ENCODE peak calls at places on chromosomes 1 and 21, in eight cellular contexts. F is activated T-cell treated with anti-CD3 and anti-CD28 coated beads for 24 hours, Z is cortex of kidney, E is pons, B is HT-29, D is nephron progenitor cell, W is GM13976, M is cardiac muscle cell. J is an unnamed sample.

GRCh38 chr1:35185200-35185599 is 7.7 kb downstream of the SFPQ start:
- DNase-seq in F (no peak), Z (no peak), E (no peak), B (no peak), D (no peak), W (no peak), M (no peak), J (no peak)

GRCh38 chr1:230077011-230077410 is 10.0 kb downstream of the GALNT2 start:
- DNase-seq in F (no peak), Z (no peak), E (no peak), B (no peak), D (no peak), W (no peak), M (no peak), J (no peak)

GRCh38 chr21:41781047-41781405 is 14.2 kb upstream of the RIPK4 start:
- DNase-seq in F (no peak), Z (no peak), E (no peak), B (no peak), D (no peak), W (no peak), M (no peak), J (no peak)

GRCh38 chr1:44408181-44409018 is 3.3 kb downstream of the RNF220 start:
- DNase-seq in F (no peak), Z (no peak), E (no peak), B (no peak), D (peak; percentile 60), W (no peak), M (peak; percentile 54), J (peak; percentile 39)

GRCh38 chr1:63524166-63524565 is 841 bp downstream of the EFCAB7 start:
- DNase-seq in F (no peak), Z (no peak), E (peak; percentile 12), B (peak; percentile 28), D (no peak), W (no peak), M (no peak), J (no peak)

GRCh38 chr1:29789221-29789909 is 553.0 kb downstream of the PTPRU start:
- DNase-seq in F (no peak), Z (no peak), E (no peak), B (no peak), D (no peak), W (no peak), M (no peak), J (no peak)

GRCh38 chr1:19209439-19209989 is 552 bp downstream of the UBR4 start:
- DNase-seq in F (peak; percentile 63), Z (no peak), E (peak; percentile 26), B (peak; percentile 33), D (peak; percentile 48), W (peak; percentile 75), M (peak; percentile 59), J (no peak)

GRCh38 chr21:37259426-37259825 is 7.7 kb downstream of the VPS26C start:
- DNase-seq in F (no peak), Z (no peak), E (no peak), B (no peak), D (no peak), W (no peak), M (no peak), J (no peak)

GRCh38 chr1:44941424-44942324 is 44.7 kb downstream of the EIF2B3 start:
- DNase-seq in F (peak; percentile 2), Z (no peak), E (no peak), B (no peak), D (no peak), W (no peak), M (no peak), J (no peak)

GRCh38 chr1:29304025-29304684 is 67.8 kb downstream of the PTPRU start:
- DNase-seq in F (no peak), Z (no peak), E (no peak), B (no peak), D (no peak), W (no peak), M (no peak), J (no peak)

GRCh38 chr1:236623371-236624166 is 19.3 kb upstream of the HEATR1 start:
- DNase-seq in F (no peak), Z (no peak), E (no peak), B (peak; percentile 49), D (no peak), W (no peak), M (no peak), J (no peak)

GRCh38 chr1:92820024-92820423 is 11.8 kb upstream of the RPL5 start:
- DNase-seq in F (no peak), Z (no peak), E (no peak), B (no peak), D (no peak), W (no peak), M (no peak), J (no peak)

GRCh38 chr1:228737613-228738012 is 2.3 kb downstream of the RHOU start:
- DNase-seq in F (no peak), Z (no peak), E (peak; percentile 20), B (no peak), D (peak; percentile 41), W (no peak), M (no peak), J (no peak)

GRCh38 chr1:206608108-206608698 is 4.1 kb downstream of the EIF2D start:
- DNase-seq in F (peak; percentile 38), Z (no peak), E (no peak), B (peak; percentile 51), D (peak; percentile 63), W (peak; percentile 50), M (peak; percentile 65), J (peak; percentile 48)

GRCh38 chr1:47229031-47229831 is 2.8 kb downstream of the TAL1 start:
- DNase-seq in F (no peak), Z (no peak), E (no peak), B (no peak), D (peak; percentile 27), W (no peak), M (no peak), J (no peak)

GRCh38 chr1:172678990-172679772 is 20.3 kb downstream of the FASLG start:
- DNase-seq in F (no peak), Z (no peak), E (no peak), B (peak; percentile 16), D (no peak), W (no peak), M (no peak), J (no peak)

GRCh38 chr1:204684206-204684536 is 1.4 kb downstream of the LRRN2 start:
- DNase-seq in F (no peak), Z (no peak), E (no peak), B (no peak), D (no peak), W (no peak), M (no peak), J (no peak)

GRCh38 chr21:8991968-8992621 is 1529.3 kb upstream of the TPTE start:
- DNase-seq in F (no peak), Z (no peak), E (no peak), B (no peak), D (no peak), W (no peak), M (no peak), J (no peak)

GRCh38 chr1:221462345-221462744 is 279.5 kb downstream of the DUSP10 start:
- DNase-seq in F (no peak), Z (no peak), E (no peak), B (no peak), D (no peak), W (no peak), M (no peak), J (no peak)

GRCh38 chr1:12532405-12533315 is 85.3 kb downstream of the DHRS3 start:
- DNase-seq in F (no peak), Z (no peak), E (no peak), B (no peak), D (no peak), W (no peak), M (no peak), J (no peak)